ENCODE peak calls at places on chromosomes 4 and X, in ten cellular contexts. T is heart left ventricle; B is fibroblast of lung; V is SJSA1; N is CD8-positive, alpha-beta T cell; Q is CD8-positive, alpha-beta memory T cell; J is pancreas; Z is esophagus squamous epithelium; L is HCT116; A is PC-3. Y is an unnamed sample.

GRCh38 chr4:135240796-135241195 is 1039.2 kb upstream of the PABPC4L start:
- DNase-seq in N (no peak), J (no peak), Z (no peak), A (no peak), Q (no peak), V (no peak), B (peak; percentile 80), L (no peak), T (no peak), Y (no peak)

GRCh38 chrX:144275826-144276225 is 392.0 kb downstream of the UBE2NL start:
- DNase-seq in T (no peak), Z (no peak), A (no peak), V (no peak), B (no peak), N (no peak), Q (no peak), J (no peak), L (no peak), Y (no peak)

GRCh38 chr4:5143940-5144339 is 92.7 kb downstream of the STK32B start:
- DNase-seq in L (no peak), Z (no peak), N (no peak), V (no peak), B (no peak), Q (no peak), A (no peak), J (no peak), T (no peak), Y (no peak)

GRCh38 chrX:6226646-6227444 is 1.8 kb downstream of the NLGN4X start:
- DNase-seq in T (no peak), Q (no peak), J (peak; percentile 18), A (no peak), B (no peak), Z (no peak), V (no peak), N (no peak), L (no peak), Y (peak; percentile 68)

GRCh38 chr4:15778742-15779231 is 659 bp downstream of the CD38 start:
- DNase-seq in J (peak; percentile 45), L (no peak), Z (no peak), T (peak; percentile 35), B (no peak), V (peak; percentile 10), Q (peak; percentile 19), N (peak; percentile 26), A (no peak), Y (peak; percentile 37)

GRCh38 chr4:476501-476900 is 22.5 kb downstream of the ZNF721 start:
- DNase-seq in J (no peak), B (no peak), L (no peak), Q (no peak), A (peak; percentile 12), T (no peak), N (no peak), V (no peak), Z (no peak), Y (no peak)

GRCh38 chr4:90598741-90599140 is 471.5 kb downstream of the CCSER1 start:
- DNase-seq in Z (no peak), A (no peak), Q (no peak), B (no peak), V (no peak), T (no peak), J (no peak), L (no peak), N (no peak), Y (no peak)

GRCh38 chr4:123505457-123506310 is 109.1 kb downstream of the SPRY1 start:
- DNase-seq in Z (no peak), V (peak; percentile 40), J (peak; percentile 56), N (no peak), B (peak; percentile 66), T (peak; percentile 60), L (no peak), Q (no peak), A (peak; percentile 41), Y (peak; percentile 84)

GRCh38 chr4:7295917-7296660 is 103.8 kb downstream of the SORCS2 start:
- DNase-seq in Z (no peak), L (peak; percentile 10), A (peak; percentile 26), B (peak; percentile 34), V (no peak), N (no peak), J (no peak), Q (no peak), T (peak; percentile 45), Y (peak; percentile 75)

GRCh38 chrX:107154787-107155620 is 36.4 kb upstream of the RBM41 start:
- DNase-seq in J (no peak), Z (no peak), Q (no peak), L (no peak), V (no peak), T (no peak), A (peak; percentile 81), N (no peak), B (peak; percentile 5), Y (peak; percentile 16)

GRCh38 chr4:20839957-20840356 is 139.7 kb downstream of the PACRGL start:
- DNase-seq in Z (no peak), Q (no peak), A (peak; percentile 83), B (peak; percentile 70), L (no peak), N (no peak), V (peak; percentile 5), T (no peak), J (no peak), Y (no peak)

GRCh38 chr4:145552181-145552822 is 66.9 kb upstream of the MMAA start:
- DNase-seq in Q (no peak), T (no peak), L (no peak), B (no peak), J (no peak), Z (no peak), A (no peak), V (no peak), N (no peak), Y (no peak)

GRCh38 chr4:147826288-147826646 is 94.4 kb downstream of the ARHGAP10 start:
- DNase-seq in Z (no peak), V (no peak), A (peak; percentile 5), J (peak; percentile 76), L (no peak), N (no peak), T (no peak), B (no peak), Q (no peak), Y (no peak)
- H3K4me1 ChIP-seq in Z (peaks cover 53% of the 10 kb centered on the region), V (peaks cover 26% of the 10 kb centered on the region), A (peaks cover 28% of the 10 kb centered on the region), J (peaks cover 42% of the 10 kb centered on the region), L (peaks cover 50% of the 10 kb centered on the region), N (no peaks in the 10 kb centered on the region), T (peaks cover 80% of the 10 kb centered on the region), B (peaks cover 15% of the 10 kb centered on the region), Q (no peaks in the 10 kb centered on the region), Y (peaks cover 23% of the 10 kb centered on the region)

GRCh38 chr4:153310793-153311192 is 33.7 kb upstream of the MND1 start:
- DNase-seq in J (no peak), L (no peak), Z (no peak), V (no peak), T (no peak), A (no peak), N (no peak), B (no peak), Q (no peak), Y (no peak)

GRCh38 chr4:153318696-153319320 is 25.7 kb upstream of the MND1 start:
- DNase-seq in A (peak; percentile 66), B (peak; percentile 74), J (no peak), V (peak; percentile 42), T (no peak), L (peak; percentile 39), Q (no peak), N (no peak), Z (no peak), Y (no peak)

DNA sequence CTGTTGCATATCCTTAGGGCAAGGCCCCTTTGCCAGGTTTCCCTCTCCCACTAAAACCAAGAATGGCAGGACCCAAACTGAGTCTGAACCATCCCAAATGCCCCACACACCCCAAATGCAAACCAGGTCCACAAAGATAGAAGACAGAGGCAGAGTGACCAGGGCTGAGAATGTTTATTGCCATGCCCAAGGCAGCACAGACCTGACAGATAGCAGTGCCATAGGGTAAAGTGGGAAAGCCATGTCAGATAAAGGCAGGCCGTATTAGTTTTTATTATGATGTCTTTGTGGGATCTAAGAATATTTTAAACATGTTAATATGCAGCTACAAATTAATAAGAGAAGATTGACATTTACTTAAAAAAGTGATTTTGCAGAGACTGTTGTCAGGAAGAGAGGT is 29.6 kb upstream of the MND1 start:
- DNase-seq in J (no peak), L (no peak), A (no peak), N (no peak), Q (no peak), T (no peak), Z (no peak), B (no peak), V (no peak), Y (no peak)
- H3K4me3 ChIP-seq in J (no peak overlapping the region), L (no peak overlapping the region), A (no peak overlapping the region), N (no peak overlapping the region), Q (no peak overlapping the region), T (no peak overlapping the region), Z (no peak overlapping the region), B (no peak overlapping the region), V (no peak overlapping the region), Y (no peak overlapping the region)

GRCh38 chrX:115533485-115533884 is 27.5 kb upstream of the PLS3 start:
- DNase-seq in T (no peak), N (no peak), J (no peak), V (no peak), L (no peak), B (peak; percentile 71), Z (no peak), A (no peak), Q (no peak), Y (no peak)

GRCh38 chrX:115535421-115535820 is 25.6 kb upstream of the PLS3 start:
- DNase-seq in V (no peak), B (no peak), N (no peak), T (no peak), A (no peak), J (no peak), L (no peak), Q (no peak), Z (no peak), Y (no peak)

GRCh38 chrX:115534383-115534782 is 26.6 kb upstream of the PLS3 start:
- DNase-seq in T (no peak), A (no peak), N (no peak), B (no peak), J (no peak), Q (no peak), Z (no peak), V (no peak), L (no peak), Y (no peak)

GRCh38 chrX:115531818-115532403 is 29.1 kb upstream of the PLS3 start:
- DNase-seq in N (no peak), J (no peak), Q (no peak), B (peak; percentile 58), A (peak; percentile 80), V (no peak), Z (no peak), L (no peak), T (no peak), Y (no peak)

DNA sequence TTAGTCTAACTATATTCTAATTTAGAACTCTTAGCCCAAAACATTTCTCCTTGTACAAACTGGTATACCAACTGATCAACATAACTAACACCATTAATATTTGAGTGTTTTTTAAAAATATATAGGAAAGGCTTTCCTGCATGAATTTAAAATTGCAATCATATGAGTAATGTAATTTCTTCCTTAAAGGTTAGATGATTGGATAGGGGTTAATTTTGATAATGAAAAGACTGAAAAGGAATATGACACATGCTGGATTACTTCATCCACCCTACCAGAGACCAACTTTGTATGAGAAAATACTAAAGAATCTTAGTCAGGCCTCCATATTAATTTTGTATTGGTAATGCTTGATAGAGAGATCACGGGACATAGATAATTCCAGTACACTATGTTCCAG is 25.1 kb upstream of the PLS3 start:
- DNase-seq in L (no peak), Z (no peak), N (no peak), A (no peak), Q (no peak), T (no peak), J (no peak), V (no peak), B (no peak), Y (no peak)
- H3K27ac ChIP-seq in L (no peak overlapping the region), Z (no peak overlapping the region), N (no peak overlapping the region), A (no peak overlapping the region), Q (no peak overlapping the region), T (no peak overlapping the region), J (no peak overlapping the region), V (no peak overlapping the region), B (no peak overlapping the region), Y (no peak overlapping the region)

GRCh38 chr4:186217733-186218293 is 9.5 kb upstream of the KLKB1 start:
- DNase-seq in B (no peak), V (no peak), A (no peak), Z (no peak), T (no peak), J (no peak), Q (no peak), N (no peak), L (no peak), Y (no peak)
- H3K4me1 ChIP-seq in B (no peaks in the 10 kb centered on the region), V (no peaks in the 10 kb centered on the region), A (no peaks in the 10 kb centered on the region), Z (no peaks in the 10 kb centered on the region), T (no peaks in the 10 kb centered on the region), J (no peaks in the 10 kb centered on the region), Q (no peaks in the 10 kb centered on the region), N (no peaks in the 10 kb centered on the region), L (no peaks in the 10 kb centered on the region), Y (no peaks in the 10 kb centered on the region)

Y was measured in right cardiac atrium.